ENCODE peak calls at places on chromosomes 13 and 19, in eight cellular contexts. Q, S, F, V, G, C, E and M are unnamed samples.

GRCh38 chr19:56309511-56310185 is 5.0 kb downstream of the ZSCAN5A start:
- DNase-seq in E (peak; percentile 40), F (peak; percentile 29), G (peak; percentile 40), C (no peak), S (no peak), V (peak; percentile 46), Q (peak; percentile 17), M (peak; percentile 53)

GRCh38 chr19:49114630-49115363 is 627 bp downstream of the LIN7B start:
- DNase-seq in G (peak; percentile 68), S (peak; percentile 62), C (no peak), Q (no peak), V (peak; percentile 79), E (peak; percentile 54), F (peak; percentile 42), M (no peak)

GRCh38 chr19:42185281-42185680 is 32.2 kb downstream of the DEDD2 start:
- DNase-seq in E (peak; percentile 40), Q (no peak), V (peak; percentile 56), S (no peak), C (no peak), F (no peak), G (no peak), M (no peak)

GRCh38 chr19:10478903-10479384 is 24.2 kb downstream of the KEAP1 start:
- DNase-seq in S (peak; percentile 91), Q (no peak), G (peak; percentile 92), E (peak; percentile 90), F (peak; percentile 87), C (no peak), V (peak; percentile 94), M (peak; percentile 58)

GRCh38 chr13:80824231-80824630 is 483.3 kb upstream of the SPRY2 start:
- DNase-seq in F (no peak), V (peak; percentile 67), Q (no peak), E (peak; percentile 75), C (no peak), S (no peak), G (no peak), M (no peak)

GRCh38 chr19:33641261-33641660 is 19.5 kb downstream of the CHST8 start:
- DNase-seq in E (no peak), G (no peak), S (no peak), F (no peak), V (no peak), Q (no peak), C (no peak), M (no peak)

GRCh38 chr13:78621086-78621485 is 17.7 kb upstream of the POU4F1 start:
- DNase-seq in V (no peak), S (no peak), E (no peak), F (no peak), Q (no peak), C (no peak), G (no peak), M (no peak)

GRCh38 chr13:31436478-31436877 is 236.7 kb downstream of the B3GLCT start:
- DNase-seq in E (no peak), G (no peak), F (no peak), S (no peak), Q (no peak), C (no peak), V (no peak), M (no peak)

GRCh38 chr13:24672141-24673132 is 7.8 kb upstream of the ATP12A start:
- DNase-seq in C (no peak), S (no peak), F (no peak), V (no peak), E (no peak), Q (no peak), G (no peak), M (no peak)

GRCh38 chr19:56084835-56085536 is 36.1 kb downstream of the ZNF787 start:
- DNase-seq in G (no peak), Q (no peak), E (no peak), S (no peak), C (no peak), F (no peak), V (no peak), M (no peak)

GRCh38 chr19:1608414-1609391 is 3.4 kb upstream of the UQCR11 start:
- DNase-seq in S (no peak), E (no peak), Q (no peak), V (peak; percentile 42), C (no peak), G (no peak), F (peak; percentile 32), M (no peak)

GRCh38 chr13:99421758-99422555 is 79.3 kb upstream of the TM9SF2 start:
- DNase-seq in C (no peak), G (no peak), Q (no peak), E (no peak), F (no peak), S (no peak), V (no peak), M (peak; percentile 47)

GRCh38 chr19:40059624-40060023 is 3.6 kb upstream of the ZNF780B start:
- DNase-seq in G (no peak), V (no peak), Q (no peak), E (no peak), C (no peak), F (no peak), S (no peak), M (no peak)

GRCh38 chr13:29847501-29847983 is 2.9 kb downstream of the UBL3 start:
- DNase-seq in C (no peak), Q (peak; percentile 21), F (no peak), S (no peak), E (peak; percentile 49), G (no peak), V (peak; percentile 68), M (no peak)

GRCh38 chr13:60261432-60262351 is 98.0 kb upstream of the DIAPH3 start:
- DNase-seq in G (peak; percentile 34), Q (no peak), S (no peak), C (no peak), F (no peak), E (no peak), V (no peak), M (no peak)

GRCh38 chr13:60258349-60258748 is 94.6 kb upstream of the DIAPH3 start:
- DNase-seq in F (no peak), V (no peak), E (no peak), S (no peak), C (no peak), G (no peak), Q (no peak), M (no peak)

GRCh38 chr13:60265566-60265965 is 101.8 kb upstream of the DIAPH3 start:
- DNase-seq in G (no peak), C (no peak), Q (no peak), S (no peak), E (no peak), V (no peak), F (no peak), M (no peak)

DNA sequence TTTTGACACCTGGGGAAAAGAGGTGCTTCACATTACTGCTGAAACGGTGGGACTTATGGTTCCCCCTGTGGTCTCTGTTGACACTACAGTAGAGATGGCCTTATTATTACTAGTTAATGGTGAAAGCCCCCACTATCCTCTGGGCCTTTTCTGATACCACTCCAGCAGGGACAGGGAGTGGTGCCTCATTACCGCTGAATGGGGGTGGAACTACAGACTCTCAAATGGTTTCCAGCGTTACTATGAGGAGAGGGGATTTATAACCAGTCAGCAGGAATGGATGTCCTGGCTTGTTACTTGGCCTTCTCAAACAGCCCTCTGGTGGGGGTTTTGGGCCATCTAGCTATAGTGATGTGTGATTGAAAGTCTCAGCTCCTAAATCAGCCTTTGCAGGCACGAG is 96.7 kb upstream of the DIAPH3 start:
- DNase-seq in Q (no peak), V (no peak), E (no peak), G (no peak), S (no peak), C (no peak), F (no peak), M (no peak)
- TF ChIP-seq CTCF in Q (no peak), V (no peak), E (peak; percentile 0), G (no peak), S (no peak), C (no peak), F (no peak), M (no peak)

DNA sequence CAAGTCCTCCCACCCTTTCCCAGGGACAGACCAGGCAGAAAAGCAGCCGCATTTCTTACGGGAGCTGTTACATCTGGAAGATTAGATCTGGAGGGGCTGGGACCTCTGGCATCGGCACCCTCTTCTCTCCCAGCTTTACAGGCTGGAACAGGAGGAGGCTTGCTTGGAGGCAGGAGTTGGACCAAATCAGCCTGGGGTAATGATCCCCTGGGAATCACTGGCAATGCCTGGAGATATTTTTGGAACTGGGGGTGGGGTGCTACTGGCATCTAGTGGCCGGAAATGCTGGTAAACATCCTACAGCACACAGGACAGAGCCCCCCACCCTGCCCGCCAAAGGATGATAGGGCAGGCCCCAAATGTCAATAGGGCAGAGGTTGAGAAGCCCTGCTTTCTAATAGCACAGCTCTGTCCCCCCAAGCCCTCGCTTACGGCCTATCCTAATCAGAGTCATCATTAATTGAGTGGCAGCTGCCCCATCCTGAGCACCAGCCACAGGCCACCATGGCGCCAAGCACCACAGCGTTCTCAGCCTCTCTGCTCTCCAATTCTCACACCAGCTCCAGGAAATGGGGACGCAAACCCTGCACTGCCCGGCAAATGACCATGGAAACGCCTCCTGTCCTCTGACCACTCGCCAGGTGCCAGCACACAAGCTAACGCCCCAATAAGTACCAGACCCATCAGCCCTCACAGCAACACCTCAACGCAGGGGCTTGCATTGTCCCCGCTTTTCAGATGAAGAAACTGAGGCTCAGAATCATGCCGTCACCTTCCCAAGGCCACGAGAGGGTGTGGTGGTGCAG is 20.6 kb downstream of the LRRC4B start:
- DNase-seq in G (no peak), E (no peak), F (no peak), S (no peak), C (no peak), Q (no peak), V (no peak), M (no peak)
- TF ChIP-seq CTCF in G (no peak), E (no peak), F (no peak), S (no peak), C (no peak), Q (peak; percentile 19), V (no peak), M (no peak)

GRCh38 chr13:40383132-40383531 is 283.3 kb downstream of the FOXO1 start:
- DNase-seq in F (no peak), Q (peak; percentile 67), E (no peak), S (no peak), G (no peak), C (no peak), V (peak; percentile 36), M (no peak)
- TF ChIP-seq CTCF in F (no peak), Q (no peak), E (no peak), S (no peak), G (no peak), C (no peak), V (no peak), M (no peak)

GRCh38 chr19:17262557-17262956 is 2.0 kb downstream of the USHBP1 start:
- DNase-seq in C (no peak), E (no peak), V (no peak), G (no peak), Q (no peak), F (no peak), S (no peak), M (no peak)

GRCh38 chr19:17259934-17260333 is 4.6 kb downstream of the USHBP1 start:
- DNase-seq in S (no peak), C (no peak), V (no peak), Q (no peak), F (no peak), E (no peak), G (peak; percentile 67), M (no peak)

GRCh38 chr19:17263712-17264640 is 569 bp downstream of the USHBP1 start:
- DNase-seq in F (no peak), E (no peak), V (no peak), G (no peak), C (no peak), Q (no peak), S (no peak), M (no peak)

GRCh38 chr19:17259118-17259780 is 5.3 kb downstream of the USHBP1 start:
- DNase-seq in E (no peak), F (no peak), C (no peak), V (peak; percentile 44), S (no peak), Q (no peak), G (no peak), M (no peak)

GRCh38 chr19:17260842-17261325 is 3.7 kb downstream of the USHBP1 start:
- DNase-seq in C (peak; percentile 78), G (peak; percentile 90), V (peak; percentile 81), E (peak; percentile 81), Q (no peak), F (peak; percentile 89), S (peak; percentile 66), M (peak; percentile 94)
- TF ChIP-seq CTCF in C (peak; percentile 99), G (peak; percentile 93), V (peak; percentile 86), E (peak; percentile 94), Q (peak; percentile 96), F (peak; percentile 88), S (peak; percentile 79), M (peak; percentile 92)